ENCODE peak calls at places on chromosomes 3 and 15, in four cellular contexts. V is amygdala, C is bronchial epithelial cell, X is mucosa of descending colon. F is an unnamed sample.

GRCh38 chr3:149701206-149701976 is 43.6 kb upstream of the WWTR1 start:
- DNase-seq in V (no peak), C (no peak), X (no peak), F (no peak)

GRCh38 chr15:78715930-78716329 is 74.9 kb upstream of the CHRNB4 start:
- DNase-seq in V (no peak), C (peak; percentile 95), X (no peak), F (peak; percentile 80)

GRCh38 chr15:67133738-67134576 is 68.6 kb downstream of the SMAD3 start:
- DNase-seq in V (no peak), C (peak; percentile 56), X (no peak), F (no peak)

GRCh38 chr3:4809970-4810369 is 169.3 kb upstream of the BHLHE40 start:
- DNase-seq in V (no peak), C (no peak), X (no peak), F (no peak)

GRCh38 chr3:134351421-134351820 is 22.8 kb downstream of the AMOTL2 start:
- DNase-seq in V (no peak), C (no peak), X (no peak), F (no peak)

GRCh38 chr3:122955916-122956684 is 71.5 kb downstream of the SEMA5B start:
- DNase-seq in V (no peak), C (no peak), X (no peak), F (no peak)

GRCh38 chr15:38312190-38312589 is 59.6 kb downstream of the SPRED1 start:
- DNase-seq in V (no peak), C (no peak), X (no peak), F (no peak)

GRCh38 chr15:97443101-97443500 is 517.4 kb upstream of the ARRDC4 start:
- DNase-seq in V (no peak), C (no peak), X (no peak), F (no peak)

GRCh38 chr3:172287811-172288477 is 160.3 kb downstream of the GHSR start:
- DNase-seq in V (no peak), C (peak; percentile 34), X (no peak), F (no peak)

GRCh38 chr3:43048470-43048869 is 57.4 kb downstream of the POMGNT2 start:
- DNase-seq in V (no peak), C (no peak), X (no peak), F (no peak)

GRCh38 chr3:102238362-102238761 is 196.5 kb upstream of the ZPLD1 start:
- DNase-seq in V (no peak), C (peak; percentile 99), X (no peak), F (peak; percentile 44)

GRCh38 chr3:78818161-78818985 is 949.4 kb downstream of the ROBO1 start:
- DNase-seq in V (no peak), C (no peak), X (no peak), F (no peak)

GRCh38 chr15:92979011-92979701 is 79.0 kb downstream of the CHD2 start:
- DNase-seq in V (no peak), C (peak; percentile 10), X (no peak), F (peak; percentile 18)

GRCh38 chr15:77461486-77461885 is 40.8 kb downstream of the HMG20A start:
- DNase-seq in V (no peak), C (no peak), X (no peak), F (no peak)

GRCh38 chr3:67402873-67403272 is 251.5 kb downstream of the SUCLG2 start:
- DNase-seq in V (no peak), C (no peak), X (no peak), F (no peak)

GRCh38 chr3:104102386-104102785 is 1264.3 kb upstream of the ALCAM start:
- DNase-seq in V (no peak), C (peak; percentile 52), X (no peak), F (peak; percentile 64)

GRCh38 chr3:13140596-13140995 is 67.4 kb upstream of the IQSEC1 start:
- DNase-seq in V (no peak), C (no peak), X (no peak), F (no peak)

GRCh38 chr3:188204516-188204915 is 50.6 kb downstream of the LPP start:
- DNase-seq in V (no peak), C (no peak), X (no peak), F (no peak)

GRCh38 chr15:98221144-98221543 is 260.6 kb downstream of the ARRDC4 start:
- DNase-seq in V (no peak), C (no peak), X (no peak), F (no peak)

GRCh38 chr3:155870133-155870944 is at the start of gene GMPS:
- DNase-seq in V (peak; percentile 89), C (peak; percentile 78), X (peak; percentile 97), F (peak; percentile 93)

GRCh38 chr3:106333911-106334618 is 465.3 kb upstream of the CBLB start:
- DNase-seq in V (no peak), C (peak; percentile 92), X (no peak), F (peak; percentile 13)